ENCODE peak calls at places on chromosome 2, in nine cellular contexts. D is fibroblast of lung, K is HCT116, F is lower leg skin, P is SK-N-SH, J is upper lobe of left lung, U is coronary artery, E is choroid plexus epithelial cell, C is upper lobe of right lung. G is an unnamed sample.

GRCh38 chr2:23669413-23670244 is 257.3 kb downstream of the ATAD2B start:
- DNase-seq in E (peak), P (peak), J (peak), U (no peak), F (peak), K (no peak), C (peak), D (peak), G (peak)

GRCh38 chr2:152054593-152054992 is 44.3 kb downstream of the CACNB4 start:
- DNase-seq in D (peak), K (peak), J (no peak), U (no peak), P (no peak), E (peak), C (no peak), F (no peak), G (peak)

GRCh38 chr2:98568161-98568956 is 40.0 kb downstream of the COA5 start:
- DNase-seq in D (no peak), C (no peak), J (no peak), K (no peak), U (no peak), F (no peak), E (peak), P (no peak), G (peak)

GRCh38 chr2:36965751-36966369 is 476 bp downstream of the STRN start:
- DNase-seq in J (peak), C (peak), U (peak), P (peak), E (peak), K (no peak), F (peak), D (no peak), G (peak)

GRCh38 chr2:170396799-170397459 is 219.0 kb downstream of the MYO3B start:
- DNase-seq in K (no peak), E (peak), C (no peak), F (no peak), U (no peak), P (peak), D (peak), J (no peak), G (peak)

GRCh38 chr2:44928660-44929471 is 12.6 kb upstream of the SIX3 start:
- DNase-seq in P (peak), E (no peak), K (no peak), C (no peak), F (no peak), D (no peak), U (no peak), J (no peak), G (no peak)

GRCh38 chr2:173571021-173571821 is 216.5 kb downstream of the CDCA7 start:
- DNase-seq in U (no peak), F (no peak), C (no peak), J (no peak), E (peak), K (peak), D (peak), P (peak), G (peak)

GRCh38 chr2:74499269-74499939 is at the start of gene LBX2:
- DNase-seq in P (peak), D (no peak), K (no peak), F (no peak), U (no peak), J (no peak), E (no peak), C (no peak), G (no peak)

GRCh38 chr2:37378411-37378810 is 34.0 kb downstream of the QPCT start:
- DNase-seq in U (no peak), P (no peak), K (peak), F (peak), J (no peak), D (peak), E (peak), C (no peak), G (peak)

GRCh38 chr2:145043399-145043834 is 523.5 kb upstream of the ZEB2 start:
- DNase-seq in C (no peak), F (no peak), D (no peak), P (peak), E (no peak), K (no peak), U (no peak), J (no peak), G (no peak)

GRCh38 chr2:234335676-234336228 is 161.1 kb downstream of the ARL4C start:
- DNase-seq in F (peak), J (peak), U (no peak), E (peak), C (peak), K (no peak), D (peak), P (peak), G (peak)

GRCh38 chr2:113284481-113284880 is 5.8 kb upstream of the PAX8 start:
- DNase-seq in J (peak), P (no peak), K (no peak), C (no peak), F (no peak), U (no peak), D (no peak), E (peak), G (peak)

GRCh38 chr2:238999290-238999741 is 151.4 kb downstream of the TWIST2 start:
- DNase-seq in P (peak), F (no peak), K (no peak), U (peak), C (no peak), D (peak), E (peak), J (no peak), G (peak)

GRCh38 chr2:56227811-56228210 is 44.0 kb downstream of the CCDC85A start:
- DNase-seq in P (no peak), D (no peak), E (no peak), C (no peak), F (no peak), K (no peak), J (no peak), U (no peak), G (peak)

GRCh38 chr2:113192459-113193100 is 18.8 kb downstream of the PSD4 start:
- DNase-seq in C (no peak), J (no peak), K (no peak), U (no peak), D (no peak), P (no peak), E (no peak), F (no peak), G (no peak)

GRCh38 chr2:88843061-88843460 is 151.6 kb downstream of the RPIA start:
- DNase-seq in K (no peak), D (no peak), C (no peak), J (no peak), U (no peak), F (no peak), E (no peak), P (no peak), G (no peak)

GRCh38 chr2:197598450-197598849 is 76.9 kb downstream of the RFTN2 start:
- DNase-seq in U (no peak), D (no peak), P (no peak), J (no peak), C (no peak), E (no peak), F (no peak), K (no peak), G (no peak)

GRCh38 chr2:240166761-240167587 is 26.5 kb upstream of the OTOS start:
- DNase-seq in D (no peak), J (no peak), K (no peak), P (no peak), E (no peak), U (no peak), C (peak), F (no peak), G (no peak)

GRCh38 chr2:244547-244946 is 19.3 kb downstream of the SH3YL1 start:
- DNase-seq in U (no peak), F (no peak), D (no peak), C (no peak), J (no peak), E (no peak), K (no peak), P (no peak), G (no peak)

GRCh38 chr2:238910751-238911351 is 63.0 kb downstream of the TWIST2 start:
- DNase-seq in C (peak), F (no peak), D (no peak), J (peak), P (no peak), U (peak), K (no peak), E (no peak), G (no peak)

GRCh38 chr2:129885735-129886134 is 93.7 kb upstream of the RAB6C start:
- DNase-seq in P (peak), E (no peak), K (no peak), C (peak), F (no peak), D (no peak), U (peak), J (no peak), G (no peak)

DNA sequence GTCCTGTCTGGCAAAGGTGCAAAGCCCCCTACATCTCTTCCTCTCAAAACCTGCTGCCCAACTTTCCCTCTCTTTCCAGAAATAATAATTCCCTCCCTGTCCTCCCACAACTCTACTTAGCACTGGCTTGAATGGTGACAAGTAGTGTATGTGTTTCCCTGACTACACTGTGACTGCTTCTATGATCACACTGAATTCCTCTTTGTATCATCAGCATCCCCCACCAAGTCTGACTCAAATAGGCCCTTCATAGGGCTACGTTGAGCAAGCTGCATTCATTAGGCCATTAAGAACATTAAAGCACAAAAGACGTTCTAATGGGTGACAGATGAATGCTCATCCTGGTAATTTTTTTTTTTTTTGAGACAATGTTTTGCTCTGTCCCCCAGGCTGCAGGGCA is 13.7 kb upstream of the ST3GAL5 start:
- DNase-seq in F (no peak), D (no peak), K (no peak), P (no peak), J (no peak), C (no peak), E (peak), U (no peak), G (peak)
- TF ChIP-seq CTCF in F (no peak), D (no peak), K (no peak), P (no peak), J (no peak), C (no peak), E (no peak), U (no peak), G (no peak)

GRCh38 chr2:85536479-85536878 is 2.5 kb upstream of the MAT2A start:
- DNase-seq in U (no peak), J (no peak), D (peak), K (no peak), C (no peak), E (peak), P (peak), F (no peak), G (peak)
- H3K4me3 ChIP-seq in U (no peak), J (no peak), D (no peak), K (no peak), C (no peak), E (no peak), P (no peak), F (no peak), G (no peak)

GRCh38 chr2:20351555-20352229 is 1.0 kb upstream of the PUM2 start:
- DNase-seq in E (no peak), D (no peak), J (peak), U (no peak), F (no peak), P (no peak), C (no peak), K (no peak), G (no peak)

GRCh38 chr2:20348542-20348941 is 2.1 kb downstream of the PUM2 start:
- DNase-seq in P (no peak), U (no peak), K (no peak), C (no peak), D (no peak), E (no peak), F (no peak), J (no peak), G (no peak)

GRCh38 chr2:20350753-20351554 is at the start of gene PUM2:
- DNase-seq in E (peak), C (peak), U (peak), K (peak), P (peak), F (peak), D (peak), J (peak), G (peak)

GRCh38 chr2:20349457-20350034 is 1.1 kb downstream of the PUM2 start:
- DNase-seq in F (no peak), J (no peak), E (peak), K (no peak), C (no peak), D (no peak), U (no peak), P (no peak), G (peak)

DNA sequence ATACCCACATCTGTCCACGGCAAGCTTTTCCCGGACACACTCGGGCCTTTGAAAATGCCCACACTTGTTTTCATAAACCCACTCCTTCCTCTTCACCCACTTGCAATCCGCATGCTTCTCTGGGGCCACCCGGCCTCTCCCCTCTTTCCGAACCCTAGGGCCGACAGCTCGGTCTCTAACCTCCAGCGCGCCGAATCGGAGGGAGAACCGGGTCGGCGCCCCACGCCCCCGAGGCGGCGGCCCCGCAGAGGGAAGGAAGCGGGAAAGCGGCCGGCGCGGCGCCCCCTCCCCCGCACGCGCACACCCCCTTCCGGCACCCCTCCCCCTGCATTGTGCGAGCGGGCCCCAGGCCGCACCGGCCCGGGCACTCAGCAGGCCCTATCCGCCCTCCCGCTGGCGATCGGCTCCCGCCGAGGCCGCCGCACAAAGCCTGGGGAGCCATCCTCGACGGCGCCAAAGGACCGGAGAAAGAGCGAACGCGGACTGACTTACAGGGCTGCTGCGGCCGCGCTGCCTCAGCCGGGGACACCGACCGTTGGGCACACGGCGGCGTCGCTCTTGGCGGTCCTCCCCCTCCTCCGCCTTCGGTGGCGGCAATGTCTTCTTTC is 435 bp downstream of the PUM2 start:
- DNase-seq in C (peak), E (peak), K (no peak), U (peak), P (peak), D (no peak), F (no peak), J (peak), G (no peak)
- TF ChIP-seq CTCF in C (no peak), E (no peak), K (no peak), U (no peak), P (no peak), D (no peak), F (no peak), J (no peak), G (no peak)

GRCh38 chr2:223943135-223943534 is 2.0 kb downstream of the WDFY1 start:
- DNase-seq in P (no peak), J (no peak), U (no peak), C (no peak), E (no peak), F (no peak), K (no peak), D (no peak), G (no peak)
- H3K4me3 ChIP-seq in P (peak), J (peak), U (peak), C (peak), E (peak), F (no peak), K (no peak), D (peak), G (peak)

GRCh38 chr2:105598853-105599252 is 145.9 kb upstream of the NCK2 start:
- DNase-seq in K (no peak), E (no peak), P (no peak), U (no peak), F (no peak), D (no peak), C (no peak), J (no peak), G (no peak)
- TF ChIP-seq CTCF in K (no peak), E (no peak), P (no peak), U (no peak), F (no peak), D (no peak), C (no peak), J (no peak), G (no peak)

DNA sequence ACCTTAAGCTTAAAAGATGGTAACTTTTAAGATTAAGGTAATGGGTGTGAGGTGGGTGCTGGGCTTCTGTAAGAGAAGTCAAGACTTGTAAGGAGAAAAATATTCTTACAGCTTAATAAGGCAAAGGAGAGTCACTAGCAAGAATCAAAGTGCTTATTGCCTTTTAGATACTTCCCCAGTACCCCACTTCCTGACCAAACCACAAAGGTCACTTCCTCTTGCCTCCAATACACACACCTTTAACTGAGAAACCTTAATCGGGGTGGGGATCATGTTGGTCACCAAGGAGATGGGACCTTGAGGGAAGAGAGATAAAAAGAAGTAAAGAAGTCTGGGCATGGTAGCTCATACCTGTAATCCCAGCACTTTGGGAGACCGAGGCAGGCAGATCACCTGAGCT is 10.6 kb upstream of the ATG16L1 start:
- DNase-seq in U (no peak), C (no peak), E (no peak), D (no peak), F (no peak), P (no peak), J (no peak), K (no peak), G (no peak)
- H3K4me3 ChIP-seq in U (no peak), C (no peak), E (no peak), D (no peak), F (no peak), P (no peak), J (no peak), K (no peak), G (no peak)